ENCODE peak calls at places on chromosomes 4 and X, in four cellular contexts. P, S, Q and G are unnamed samples.

GRCh38 chr4:170047774-170048354 is 21.7 kb upstream of the MFAP3L start:
- DNase-seq in P (peak; percentile 49), S (peak; percentile 44), Q (peak; percentile 52), G (peak; percentile 73)

GRCh38 chr4:133151681-133152329 is 2.7 kb downstream of the PCDH10 start:
- DNase-seq in P (peak; percentile 39), S (peak; percentile 10), Q (no peak), G (no peak)

GRCh38 chrX:129618997-129619396 is 35.8 kb downstream of the APLN start:
- DNase-seq in P (no peak), S (no peak), Q (no peak), G (no peak)

GRCh38 chrX:17559728-17560379 is 177.4 kb upstream of the SCML1 start:
- DNase-seq in P (no peak), S (peak; percentile 21), Q (no peak), G (no peak)

GRCh38 chr4:34644716-34645115 is 1599.6 kb downstream of the ARAP2 start:
- DNase-seq in P (no peak), S (no peak), Q (no peak), G (no peak)

GRCh38 chrX:150429577-150429976 is 66.5 kb downstream of the MAMLD1 start:
- DNase-seq in P (no peak), S (no peak), Q (no peak), G (no peak)

GRCh38 chr4:83569967-83570366 is 34.1 kb downstream of the GPAT3 start:
- DNase-seq in P (no peak), S (no peak), Q (no peak), G (no peak)

GRCh38 chrX:357035-357692 is 29.5 kb downstream of the PPP2R3B start:
- DNase-seq in P (no peak), S (no peak), Q (no peak), G (no peak)

GRCh38 chrX:69277369-69277768 is 112.1 kb upstream of the PJA1 start:
- DNase-seq in P (no peak), S (no peak), Q (no peak), G (no peak)

GRCh38 chr4:124279741-124280140 is 432.8 kb downstream of the ANKRD50 start:
- DNase-seq in P (peak; percentile 87), S (no peak), Q (no peak), G (no peak)

GRCh38 chr4:78121338-78121904 is 64.3 kb downstream of the FRAS1 start:
- DNase-seq in P (no peak), S (peak; percentile 7), Q (no peak), G (no peak)

GRCh38 chr4:76198411-76199237 is 15.0 kb downstream of the SCARB2 start:
- DNase-seq in P (peak; percentile 83), S (peak; percentile 97), Q (peak; percentile 39), G (no peak)

GRCh38 chr4:169051936-169052335 is 41.9 kb upstream of the CBR4 start:
- DNase-seq in P (peak; percentile 21), S (no peak), Q (no peak), G (no peak)

GRCh38 chr4:142901166-142901662 is 55.1 kb upstream of the INPP4B start:
- DNase-seq in P (no peak), S (no peak), Q (no peak), G (no peak)

GRCh38 chr4:48340276-48340904 is 939 bp upstream of the SLAIN2 start:
- DNase-seq in P (peak; percentile 35), S (peak; percentile 51), Q (no peak), G (no peak)

GRCh38 chr4:128525939-128526630 is 238.5 kb upstream of the PGRMC2 start:
- DNase-seq in P (no peak), S (no peak), Q (no peak), G (no peak)

GRCh38 chr4:176879370-176880116 is 86.8 kb upstream of the VEGFC start:
- DNase-seq in P (no peak), S (no peak), Q (no peak), G (no peak)

GRCh38 chr4:136505020-136505419 is 1027.3 kb downstream of the PCDH18 start:
- DNase-seq in P (peak; percentile 27), S (no peak), Q (no peak), G (no peak)

GRCh38 chrX:5852941-5853340 is 375.7 kb downstream of the NLGN4X start:
- DNase-seq in P (no peak), S (no peak), Q (no peak), G (no peak)

GRCh38 chrX:66164470-66164869 is 423 bp downstream of the HEPH start:
- DNase-seq in P (no peak), S (no peak), Q (no peak), G (no peak)

GRCh38 chr4:825063-825968 is 613 bp downstream of the CPLX1 start:
- DNase-seq in P (peak; percentile 18), S (no peak), Q (peak; percentile 25), G (no peak)

GRCh38 chr4:8245879-8246833 is 23.4 kb upstream of the HTRA3 start:
- DNase-seq in P (no peak), S (no peak), Q (no peak), G (no peak)

GRCh38 chr4:158776106-158776505 is 7.3 kb downstream of the FNIP2 start:
- DNase-seq in P (no peak), S (no peak), Q (no peak), G (no peak)

GRCh38 chr4:169975131-169975836 is 50.9 kb downstream of the MFAP3L start:
- DNase-seq in P (no peak), S (no peak), Q (no peak), G (no peak)

GRCh38 chr4:103915224-103915869 is 195.6 kb upstream of the TACR3 start:
- DNase-seq in P (peak; percentile 0), S (peak; percentile 16), Q (no peak), G (no peak)

GRCh38 chrX:63560601-63561218 is 209.6 kb upstream of the SPIN4 start:
- DNase-seq in P (peak; percentile 93), S (peak; percentile 51), Q (peak; percentile 51), G (peak; percentile 77)

GRCh38 chr4:152936446-152937279 is 540 bp downstream of the FHDC1 start:
- DNase-seq in P (peak; percentile 30), S (no peak), Q (peak; percentile 17), G (peak; percentile 69)

GRCh38 chr4:185665655-185666054 is 130.3 kb upstream of the PDLIM3 start:
- DNase-seq in P (no peak), S (no peak), Q (no peak), G (no peak)

GRCh38 chr4:142044271-142044670 is 407.9 kb downstream of the IL15 start:
- DNase-seq in P (no peak), S (no peak), Q (no peak), G (no peak)

GRCh38 chr4:145507636-145508035 is 26.0 kb downstream of the SMAD1 start:
- DNase-seq in P (no peak), S (no peak), Q (no peak), G (no peak)